ENCODE peak calls at places on chromosome 14, in four cellular contexts. N is PC-3, A is astrocyte, O is MM.1S. Z is an unnamed sample.

GRCh38 chr14:75979071-75979571 is 2.7 kb downstream of the TGFB3 start:
- DNase-seq in N (peak; percentile 34), A (no peak), O (no peak), Z (no peak)

GRCh38 chr14:58488550-58488949 is 61.0 kb downstream of the KIAA0586 start:
- DNase-seq in N (peak; percentile 76), A (peak; percentile 32), O (peak; percentile 45), Z (no peak)

GRCh38 chr14:53399057-53399456 is 245.9 kb upstream of the DDHD1 start:
- DNase-seq in N (peak; percentile 65), A (peak; percentile 63), O (no peak), Z (no peak)

GRCh38 chr14:53044486-53044885 is 93.6 kb upstream of the FERMT2 start:
- DNase-seq in N (peak; percentile 69), A (peak; percentile 83), O (no peak), Z (no peak)

GRCh38 chr14:91230363-91231035 is 14.0 kb downstream of the GPR68 start:
- DNase-seq in N (peak; percentile 42), A (peak; percentile 38), O (no peak), Z (no peak)

GRCh38 chr14:81234268-81234667 is 13.5 kb upstream of the GTF2A1 start:
- DNase-seq in N (peak; percentile 39), A (no peak), O (no peak), Z (no peak)

GRCh38 chr14:70709726-70710382 is 68.1 kb downstream of the TTC9 start:
- DNase-seq in N (peak; percentile 60), A (no peak), O (no peak), Z (no peak)

GRCh38 chr14:49408187-49408963 is 177.8 kb downstream of the RPS29 start:
- DNase-seq in N (no peak), A (no peak), O (no peak), Z (no peak)

GRCh38 chr14:92897922-92898599 is 24.9 kb upstream of the CHGA start:
- DNase-seq in N (peak; percentile 12), A (no peak), O (no peak), Z (no peak)

GRCh38 chr14:105495101-105495989 is 4.3 kb downstream of the TEDC1 start:
- DNase-seq in N (no peak), A (no peak), O (no peak), Z (no peak)

GRCh38 chr14:100406505-100407131 is 83.5 kb downstream of the SLC25A47 start:
- DNase-seq in N (peak; percentile 13), A (peak; percentile 51), O (no peak), Z (no peak)

GRCh38 chr14:72443256-72443655 is 450.6 kb downstream of the DPF3 start:
- DNase-seq in N (no peak), A (peak; percentile 27), O (no peak), Z (no peak)

GRCh38 chr14:68239988-68240387 is 420.4 kb downstream of the RAD51B start:
- DNase-seq in N (no peak), A (no peak), O (no peak), Z (no peak)

GRCh38 chr14:60249321-60250251 is 565 bp downstream of the PPM1A start:
- DNase-seq in N (peak; percentile 88), A (peak; percentile 34), O (peak; percentile 53), Z (no peak)

GRCh38 chr14:82238649-82239048 is 705.0 kb upstream of the SEL1L start:
- DNase-seq in N (no peak), A (no peak), O (no peak), Z (no peak)

GRCh38 chr14:39398382-39398781 is 33.9 kb downstream of the FBXO33 start:
- DNase-seq in N (no peak), A (no peak), O (peak; percentile 54), Z (no peak)

DNA sequence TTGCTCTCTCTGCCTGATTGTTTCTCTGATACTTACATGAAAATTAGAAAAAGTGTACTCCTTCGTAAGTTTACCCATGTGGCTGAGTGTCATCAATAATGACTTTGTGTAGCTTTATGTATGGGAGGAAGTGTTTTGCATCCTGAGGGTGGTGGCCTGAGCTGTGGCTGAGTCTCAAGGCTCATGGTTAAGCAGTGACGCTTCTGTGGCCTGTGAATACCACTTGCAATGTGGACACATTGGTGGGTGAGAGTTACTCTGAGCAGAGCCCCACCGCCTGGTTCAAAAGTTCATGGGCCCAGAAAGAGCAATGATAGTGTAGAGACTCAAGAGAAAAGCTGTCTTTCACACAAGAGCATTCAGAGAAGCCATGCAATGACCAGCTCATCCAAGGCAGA is 55.2 kb upstream of the FRMD6 start:
- DNase-seq in N (no peak), A (no peak), O (no peak), Z (no peak)
- H3K4me3 ChIP-seq in N (no peak overlapping the region), A (no peak overlapping the region), O (no peak overlapping the region), Z (no peak overlapping the region)

DNA sequence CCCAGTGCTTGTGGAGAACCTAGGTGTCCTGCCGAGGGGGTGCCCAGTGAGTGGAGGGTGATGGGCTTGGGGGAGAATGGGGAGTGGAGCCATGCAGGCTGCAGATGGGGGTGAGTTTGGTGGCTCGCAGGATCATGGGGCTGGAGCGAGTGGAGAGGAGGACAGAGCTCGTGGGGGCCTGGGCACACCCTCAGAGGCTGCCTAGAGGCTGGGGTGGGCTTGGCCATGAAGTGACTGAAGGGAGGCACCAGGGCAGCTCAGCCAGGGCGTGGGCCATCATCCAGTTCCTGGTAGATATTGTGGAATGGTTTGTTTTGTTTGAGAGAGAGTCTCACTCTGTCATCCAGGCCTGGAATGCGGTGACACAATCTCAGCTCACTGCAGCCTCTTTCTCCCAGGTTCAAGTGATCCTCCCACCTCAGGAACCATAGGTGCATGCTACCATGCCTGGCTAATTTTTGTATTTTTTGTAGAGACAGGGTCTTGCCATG is 43.4 kb upstream of the AMN start:
- DNase-seq in N (no peak), A (no peak), O (no peak), Z (no peak)
- TF ChIP-seq CTCF in N (peak; percentile 1), A (no peak), O (no peak), Z (no peak)

GRCh38 chr14:33800735-33801163 is 150.1 kb downstream of the EGLN3 start:
- DNase-seq in N (no peak), A (no peak), O (no peak), Z (no peak)
- TF ChIP-seq EZH2 in N (no peak), A (no peak), O (no peak), Z (no peak)

DNA sequence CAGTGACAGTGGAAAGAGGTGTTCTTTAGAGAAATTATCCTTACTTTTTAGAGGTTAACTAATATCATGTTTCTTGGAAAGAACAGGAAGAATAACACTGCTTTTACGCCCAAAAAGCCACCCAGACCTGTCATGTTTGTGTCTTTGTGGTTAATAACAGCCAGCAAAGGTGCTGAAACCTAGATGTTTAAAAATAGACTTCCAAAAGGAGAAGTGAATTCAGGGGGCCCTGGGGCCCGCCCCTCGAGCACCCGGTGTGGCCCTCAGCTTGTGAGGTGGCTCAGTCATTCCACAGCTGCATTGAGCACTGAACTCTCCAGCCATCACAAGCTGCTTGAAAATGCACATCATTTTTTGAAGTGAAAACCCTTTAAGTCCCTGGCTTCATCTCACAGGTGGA is 20.8 kb upstream of the AMN start:
- DNase-seq in N (no peak), A (no peak), O (peak; percentile 66), Z (no peak)
- H3K4me3 ChIP-seq in N (no peak overlapping the region), A (no peak overlapping the region), O (peak overlapping the region; percentile 47), Z (no peak overlapping the region)

GRCh38 chr14:74698894-74699293 is 14.0 kb downstream of the AREL1 start:
- DNase-seq in N (no peak), A (no peak), O (no peak), Z (peak; percentile 44)

GRCh38 chr14:74705607-74706006 is 7.3 kb downstream of the AREL1 start:
- DNase-seq in N (no peak), A (no peak), O (no peak), Z (no peak)

GRCh38 chr14:74704656-74705055 is 8.2 kb downstream of the AREL1 start:
- DNase-seq in N (no peak), A (no peak), O (no peak), Z (no peak)

GRCh38 chr14:74703043-74703442 is 9.8 kb downstream of the AREL1 start:
- DNase-seq in N (no peak), A (no peak), O (no peak), Z (no peak)

GRCh38 chr14:74702293-74702692 is 10.6 kb downstream of the AREL1 start:
- DNase-seq in N (no peak), A (no peak), O (no peak), Z (no peak)
- TF ChIP-seq CTCF in N (no peak), A (no peak), O (no peak), Z (no peak)

GRCh38 chr14:21383848-21384493 is at the start of gene SUPT16H:
- DNase-seq in N (peak; percentile 95), A (peak; percentile 89), O (peak; percentile 94), Z (peak; percentile 42)

GRCh38 chr14:21382095-21382494 is 1.7 kb downstream of the SUPT16H start:
- DNase-seq in N (no peak), A (peak; percentile 6), O (no peak), Z (no peak)

GRCh38 chr14:21385170-21385904 is 1.5 kb upstream of the SUPT16H start:
- DNase-seq in N (no peak), A (no peak), O (no peak), Z (no peak)

GRCh38 chr14:21384494-21384851 is 654 bp upstream of the SUPT16H start:
- DNase-seq in N (no peak), A (no peak), O (peak; percentile 21), Z (no peak)

GRCh38 chr14:21382886-21383847 is 652 bp downstream of the SUPT16H start:
- DNase-seq in N (peak; percentile 49), A (peak; percentile 54), O (peak; percentile 26), Z (no peak)
- TF ChIP-seq EZH2 in N (no peak), A (no peak), O (no peak), Z (no peak)

GRCh38 chr14:23532658-23533057 is 18.9 kb downstream of the ZFHX2 start:
- DNase-seq in N (no peak), A (no peak), O (no peak), Z (no peak)

GRCh38 chr14:23536494-23536893 is 15.1 kb downstream of the ZFHX2 start:
- DNase-seq in N (no peak), A (no peak), O (no peak), Z (no peak)

GRCh38 chr14:23531391-23531790 is 20.2 kb downstream of the ZFHX2 start:
- DNase-seq in N (no peak), A (no peak), O (no peak), Z (no peak)

GRCh38 chr14:23535943-23536342 is 15.6 kb downstream of the ZFHX2 start:
- DNase-seq in N (no peak), A (no peak), O (no peak), Z (no peak)

GRCh38 chr14:23533652-23534435 is 17.7 kb downstream of the ZFHX2 start:
- DNase-seq in N (no peak), A (no peak), O (no peak), Z (no peak)
- H3K4me3 ChIP-seq in N (no peak overlapping the region), A (no peak overlapping the region), O (no peak overlapping the region), Z (no peak overlapping the region)

GRCh38 chr14:86035882-86036281 is 505.9 kb downstream of the FLRT2 start:
- DNase-seq in N (peak; percentile 34), A (no peak), O (peak; percentile 14), Z (no peak)

DNA sequence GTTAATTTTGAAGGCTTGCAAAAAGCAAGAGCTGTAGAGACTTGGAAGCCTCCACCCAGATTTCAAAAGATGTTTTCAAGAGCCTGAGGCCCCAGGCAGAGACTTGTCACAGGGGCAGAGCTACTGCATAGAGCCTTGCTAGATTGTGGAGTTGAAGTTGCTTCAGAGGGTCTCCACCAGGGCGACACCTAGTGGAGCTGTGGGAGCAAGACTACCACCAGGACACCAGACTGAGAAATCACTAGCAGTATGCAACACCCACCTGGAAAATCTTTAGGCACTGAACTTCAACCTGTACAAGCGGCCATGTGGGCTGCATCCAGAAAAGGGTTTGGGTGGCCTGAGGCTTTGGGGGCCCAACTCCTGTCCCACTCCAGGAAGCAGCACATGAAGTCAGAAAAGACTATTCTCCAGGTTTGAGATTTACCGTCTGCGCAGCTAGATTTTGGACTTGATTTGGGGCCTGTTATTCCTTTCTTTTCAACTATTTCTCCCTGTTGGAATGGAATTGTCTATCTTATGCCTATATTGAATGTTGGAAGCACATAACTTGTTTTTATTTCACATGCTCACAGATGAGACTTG is 508.5 kb downstream of the FLRT2 start:
- DNase-seq in N (peak; percentile 42), A (peak; percentile 20), O (peak; percentile 31), Z (no peak)
- TF ChIP-seq CTCF in N (peak; percentile 60), A (peak; percentile 74), O (peak; percentile 59), Z (peak; percentile 86)